ENCODE peak calls at places on chromosomes 4 and X, in nine cellular contexts. One of them, this sample, is unnamed.
A peak's percentile ranks its signal among the peaks of the same experiment; 100 is the strongest.

GRCh38 chr4:121758896-121759568 is 5.9 kb downstream of the SMIM43 start:
- DNase-seq in activated CD4-positive, alpha-beta T cell treated with anti-CD3 and anti-CD28 coated beads, Interleukin-2, amount 10 ng/mL, durations not matched to agents 7 days and 5 days: no peak
- DNase-seq in CD4-positive, alpha-beta T cell: no peak
- DNase-seq in NCI-H1092 treated with DMSO at 0.1 percent for 48 hours: no peak
- DNase-seq in endodermal cell: no peak
- DNase-seq in kidney glomerular epithelial cell: no peak
- DNase-seq in T-helper 9 cell: no peak
- DNase-seq in EH: no peak
- DNase-seq in AG09309: no peak
- DNase-seq in this sample: no peak

GRCh38 chr4:6107114-6107791 is 89.0 kb upstream of the C4orf50 start:
- DNase-seq in activated CD4-positive, alpha-beta T cell treated with anti-CD3 and anti-CD28 coated beads, Interleukin-2, amount 10 ng/mL, durations not matched to agents 7 days and 5 days: no peak
- DNase-seq in CD4-positive, alpha-beta T cell: no peak
- DNase-seq in NCI-H1092 treated with DMSO at 0.1 percent for 48 hours: no peak
- DNase-seq in endodermal cell: peak; percentile 23
- DNase-seq in kidney glomerular epithelial cell: no peak
- DNase-seq in T-helper 9 cell: no peak
- DNase-seq in EH: no peak
- DNase-seq in AG09309: no peak
- DNase-seq in this sample: no peak

GRCh38 chr4:116361782-116362181 is 723.6 kb downstream of the TRAM1L1 start:
- DNase-seq in activated CD4-positive, alpha-beta T cell treated with anti-CD3 and anti-CD28 coated beads, Interleukin-2, amount 10 ng/mL, durations not matched to agents 7 days and 5 days: no peak
- DNase-seq in CD4-positive, alpha-beta T cell: no peak
- DNase-seq in NCI-H1092 treated with DMSO at 0.1 percent for 48 hours: no peak
- DNase-seq in endodermal cell: no peak
- DNase-seq in kidney glomerular epithelial cell: no peak
- DNase-seq in T-helper 9 cell: no peak
- DNase-seq in EH: no peak
- DNase-seq in AG09309: no peak
- DNase-seq in this sample: no peak

GRCh38 chrX:131068945-131069719 is 11.0 kb downstream of the ARHGAP36 start:
- DNase-seq in activated CD4-positive, alpha-beta T cell treated with anti-CD3 and anti-CD28 coated beads, Interleukin-2, amount 10 ng/mL, durations not matched to agents 7 days and 5 days: no peak
- DNase-seq in CD4-positive, alpha-beta T cell: no peak
- DNase-seq in NCI-H1092 treated with DMSO at 0.1 percent for 48 hours: no peak
- DNase-seq in endodermal cell: peak; percentile 93
- DNase-seq in kidney glomerular epithelial cell: no peak
- DNase-seq in T-helper 9 cell: no peak
- DNase-seq in EH: peak; percentile 1
- DNase-seq in AG09309: no peak
- DNase-seq in this sample: no peak

GRCh38 chrX:48058621-48059295 is 12.7 kb downstream of the ZNF630 start:
- DNase-seq in activated CD4-positive, alpha-beta T cell treated with anti-CD3 and anti-CD28 coated beads, Interleukin-2, amount 10 ng/mL, durations not matched to agents 7 days and 5 days: no peak
- DNase-seq in CD4-positive, alpha-beta T cell: no peak
- DNase-seq in NCI-H1092 treated with DMSO at 0.1 percent for 48 hours: no peak
- DNase-seq in endodermal cell: no peak
- DNase-seq in kidney glomerular epithelial cell: no peak
- DNase-seq in T-helper 9 cell: no peak
- DNase-seq in EH: no peak
- DNase-seq in AG09309: no peak
- DNase-seq in this sample: no peak

GRCh38 chr4:16573181-16573580 is 325.3 kb downstream of the LDB2 start:
- DNase-seq in activated CD4-positive, alpha-beta T cell treated with anti-CD3 and anti-CD28 coated beads, Interleukin-2, amount 10 ng/mL, durations not matched to agents 7 days and 5 days: no peak
- DNase-seq in CD4-positive, alpha-beta T cell: no peak
- DNase-seq in NCI-H1092 treated with DMSO at 0.1 percent for 48 hours: no peak
- DNase-seq in endodermal cell: no peak
- DNase-seq in kidney glomerular epithelial cell: peak; percentile 49
- DNase-seq in T-helper 9 cell: no peak
- DNase-seq in EH: peak; percentile 33
- DNase-seq in AG09309: no peak
- DNase-seq in this sample: no peak

GRCh38 chr4:72341432-72341820 is 227.6 kb downstream of the ADAMTS3 start:
- DNase-seq in activated CD4-positive, alpha-beta T cell treated with anti-CD3 and anti-CD28 coated beads, Interleukin-2, amount 10 ng/mL, durations not matched to agents 7 days and 5 days: no peak
- DNase-seq in CD4-positive, alpha-beta T cell: no peak
- DNase-seq in NCI-H1092 treated with DMSO at 0.1 percent for 48 hours: no peak
- DNase-seq in endodermal cell: no peak
- DNase-seq in kidney glomerular epithelial cell: no peak
- DNase-seq in T-helper 9 cell: no peak
- DNase-seq in EH: no peak
- DNase-seq in AG09309: no peak
- DNase-seq in this sample: no peak

GRCh38 chrX:118904664-118905063 is 69.8 kb upstream of the LONRF3 start:
- DNase-seq in activated CD4-positive, alpha-beta T cell treated with anti-CD3 and anti-CD28 coated beads, Interleukin-2, amount 10 ng/mL, durations not matched to agents 7 days and 5 days: no peak
- DNase-seq in CD4-positive, alpha-beta T cell: no peak
- DNase-seq in NCI-H1092 treated with DMSO at 0.1 percent for 48 hours: no peak
- DNase-seq in endodermal cell: no peak
- DNase-seq in kidney glomerular epithelial cell: no peak
- DNase-seq in T-helper 9 cell: no peak
- DNase-seq in EH: no peak
- DNase-seq in AG09309: no peak
- DNase-seq in this sample: no peak

GRCh38 chrX:72201836-72202536 is 20.4 kb downstream of the PIN4 start:
- DNase-seq in activated CD4-positive, alpha-beta T cell treated with anti-CD3 and anti-CD28 coated beads, Interleukin-2, amount 10 ng/mL, durations not matched to agents 7 days and 5 days: no peak
- DNase-seq in CD4-positive, alpha-beta T cell: no peak
- DNase-seq in NCI-H1092 treated with DMSO at 0.1 percent for 48 hours: no peak
- DNase-seq in endodermal cell: no peak
- DNase-seq in kidney glomerular epithelial cell: peak; percentile 0
- DNase-seq in T-helper 9 cell: no peak
- DNase-seq in EH: peak; percentile 83
- DNase-seq in AG09309: peak; percentile 29
- DNase-seq in this sample: peak; percentile 12

GRCh38 chrX:332916-333610 is 14.5 kb upstream of the GTPBP6 start:
- DNase-seq in activated CD4-positive, alpha-beta T cell treated with anti-CD3 and anti-CD28 coated beads, Interleukin-2, amount 10 ng/mL, durations not matched to agents 7 days and 5 days: no peak
- DNase-seq in CD4-positive, alpha-beta T cell: no peak
- DNase-seq in NCI-H1092 treated with DMSO at 0.1 percent for 48 hours: no peak
- DNase-seq in endodermal cell: no peak
- DNase-seq in kidney glomerular epithelial cell: no peak
- DNase-seq in T-helper 9 cell: no peak
- DNase-seq in EH: no peak
- DNase-seq in AG09309: no peak
- DNase-seq in this sample: no peak

GRCh38 chr4:123986268-123986798 is 589.7 kb downstream of the SPRY1 start:
- DNase-seq in activated CD4-positive, alpha-beta T cell treated with anti-CD3 and anti-CD28 coated beads, Interleukin-2, amount 10 ng/mL, durations not matched to agents 7 days and 5 days: no peak
- DNase-seq in CD4-positive, alpha-beta T cell: no peak
- DNase-seq in NCI-H1092 treated with DMSO at 0.1 percent for 48 hours: no peak
- DNase-seq in endodermal cell: no peak
- DNase-seq in kidney glomerular epithelial cell: peak; percentile 98
- DNase-seq in T-helper 9 cell: no peak
- DNase-seq in EH: peak; percentile 96
- DNase-seq in AG09309: peak; percentile 65
- DNase-seq in this sample: peak; percentile 88

GRCh38 chr4:17787315-17787714 is 5.9 kb upstream of the FAM184B start:
- DNase-seq in activated CD4-positive, alpha-beta T cell treated with anti-CD3 and anti-CD28 coated beads, Interleukin-2, amount 10 ng/mL, durations not matched to agents 7 days and 5 days: no peak
- DNase-seq in CD4-positive, alpha-beta T cell: no peak
- DNase-seq in NCI-H1092 treated with DMSO at 0.1 percent for 48 hours: no peak
- DNase-seq in endodermal cell: no peak
- DNase-seq in kidney glomerular epithelial cell: peak; percentile 87
- DNase-seq in T-helper 9 cell: no peak
- DNase-seq in EH: peak; percentile 41
- DNase-seq in AG09309: no peak
- DNase-seq in this sample: no peak

GRCh38 chr4:156615066-156615514 is 356.5 kb downstream of the PDGFC start:
- DNase-seq in activated CD4-positive, alpha-beta T cell treated with anti-CD3 and anti-CD28 coated beads, Interleukin-2, amount 10 ng/mL, durations not matched to agents 7 days and 5 days: no peak
- DNase-seq in CD4-positive, alpha-beta T cell: no peak
- DNase-seq in NCI-H1092 treated with DMSO at 0.1 percent for 48 hours: no peak
- DNase-seq in endodermal cell: no peak
- DNase-seq in kidney glomerular epithelial cell: peak; percentile 53
- DNase-seq in T-helper 9 cell: no peak
- DNase-seq in EH: peak; percentile 95
- DNase-seq in AG09309: peak; percentile 96
- DNase-seq in this sample: peak; percentile 98

GRCh38 chrX:69038188-69038587 is 127.1 kb downstream of the PJA1 start:
- DNase-seq in activated CD4-positive, alpha-beta T cell treated with anti-CD3 and anti-CD28 coated beads, Interleukin-2, amount 10 ng/mL, durations not matched to agents 7 days and 5 days: no peak
- DNase-seq in CD4-positive, alpha-beta T cell: no peak
- DNase-seq in NCI-H1092 treated with DMSO at 0.1 percent for 48 hours: no peak
- DNase-seq in endodermal cell: no peak
- DNase-seq in kidney glomerular epithelial cell: no peak
- DNase-seq in T-helper 9 cell: no peak
- DNase-seq in EH: no peak
- DNase-seq in AG09309: no peak
- DNase-seq in this sample: no peak

GRCh38 chrX:47644557-47645091 is 5.7 kb downstream of the ELK1 start:
- DNase-seq in activated CD4-positive, alpha-beta T cell treated with anti-CD3 and anti-CD28 coated beads, Interleukin-2, amount 10 ng/mL, durations not matched to agents 7 days and 5 days: no peak
- DNase-seq in CD4-positive, alpha-beta T cell: no peak
- DNase-seq in NCI-H1092 treated with DMSO at 0.1 percent for 48 hours: no peak
- DNase-seq in endodermal cell: peak; percentile 72
- DNase-seq in kidney glomerular epithelial cell: no peak
- DNase-seq in T-helper 9 cell: no peak
- DNase-seq in EH: peak; percentile 55
- DNase-seq in AG09309: no peak
- DNase-seq in this sample: no peak

GRCh38 chrX:13285229-13285628 is 34.6 kb downstream of the ATXN3L start:
- DNase-seq in activated CD4-positive, alpha-beta T cell treated with anti-CD3 and anti-CD28 coated beads, Interleukin-2, amount 10 ng/mL, durations not matched to agents 7 days and 5 days: no peak
- DNase-seq in CD4-positive, alpha-beta T cell: no peak
- DNase-seq in NCI-H1092 treated with DMSO at 0.1 percent for 48 hours: no peak
- DNase-seq in endodermal cell: no peak
- DNase-seq in kidney glomerular epithelial cell: no peak
- DNase-seq in T-helper 9 cell: no peak
- DNase-seq in EH: peak; percentile 5
- DNase-seq in AG09309: no peak
- DNase-seq in this sample: no peak

GRCh38 chr4:23788460-23788859 is 101.4 kb downstream of the PPARGC1A start:
- DNase-seq in activated CD4-positive, alpha-beta T cell treated with anti-CD3 and anti-CD28 coated beads, Interleukin-2, amount 10 ng/mL, durations not matched to agents 7 days and 5 days: no peak
- DNase-seq in CD4-positive, alpha-beta T cell: no peak
- DNase-seq in NCI-H1092 treated with DMSO at 0.1 percent for 48 hours: no peak
- DNase-seq in endodermal cell: no peak
- DNase-seq in kidney glomerular epithelial cell: peak; percentile 61
- DNase-seq in T-helper 9 cell: no peak
- DNase-seq in EH: peak; percentile 8
- DNase-seq in AG09309: no peak
- DNase-seq in this sample: no peak

GRCh38 chrX:111100191-111100590 is 4.2 kb downstream of the PAK3 start:
- DNase-seq in activated CD4-positive, alpha-beta T cell treated with anti-CD3 and anti-CD28 coated beads, Interleukin-2, amount 10 ng/mL, durations not matched to agents 7 days and 5 days: peak; percentile 24
- DNase-seq in CD4-positive, alpha-beta T cell: no peak
- DNase-seq in NCI-H1092 treated with DMSO at 0.1 percent for 48 hours: peak; percentile 42
- DNase-seq in endodermal cell: peak; percentile 86
- DNase-seq in kidney glomerular epithelial cell: peak; percentile 5
- DNase-seq in T-helper 9 cell: no peak
- DNase-seq in EH: peak; percentile 25
- DNase-seq in AG09309: no peak
- DNase-seq in this sample: no peak

GRCh38 chrX:123731987-123732678 is 719 bp downstream of the THOC2 start:
- DNase-seq in activated CD4-positive, alpha-beta T cell treated with anti-CD3 and anti-CD28 coated beads, Interleukin-2, amount 10 ng/mL, durations not matched to agents 7 days and 5 days: peak; percentile 6
- DNase-seq in CD4-positive, alpha-beta T cell: no peak
- DNase-seq in NCI-H1092 treated with DMSO at 0.1 percent for 48 hours: no peak
- DNase-seq in endodermal cell: peak; percentile 66
- DNase-seq in kidney glomerular epithelial cell: no peak
- DNase-seq in T-helper 9 cell: no peak
- DNase-seq in EH: peak; percentile 31
- DNase-seq in AG09309: no peak
- DNase-seq in this sample: no peak

GRCh38 chr4:167234388-167234881 is at the start of gene SPOCK3:
- DNase-seq in activated CD4-positive, alpha-beta T cell treated with anti-CD3 and anti-CD28 coated beads, Interleukin-2, amount 10 ng/mL, durations not matched to agents 7 days and 5 days: peak; percentile 6
- DNase-seq in CD4-positive, alpha-beta T cell: no peak
- DNase-seq in NCI-H1092 treated with DMSO at 0.1 percent for 48 hours: peak; percentile 34
- DNase-seq in endodermal cell: peak; percentile 87
- DNase-seq in kidney glomerular epithelial cell: peak; percentile 42
- DNase-seq in T-helper 9 cell: no peak
- DNase-seq in EH: peak; percentile 5
- DNase-seq in AG09309: no peak
- DNase-seq in this sample: no peak

GRCh38 chr4:173835863-173836262 is 305.8 kb upstream of the HAND2 start:
- DNase-seq in activated CD4-positive, alpha-beta T cell treated with anti-CD3 and anti-CD28 coated beads, Interleukin-2, amount 10 ng/mL, durations not matched to agents 7 days and 5 days: no peak
- DNase-seq in CD4-positive, alpha-beta T cell: no peak
- DNase-seq in NCI-H1092 treated with DMSO at 0.1 percent for 48 hours: no peak
- DNase-seq in endodermal cell: peak; percentile 60
- DNase-seq in kidney glomerular epithelial cell: peak; percentile 5
- DNase-seq in T-helper 9 cell: no peak
- DNase-seq in EH: peak; percentile 6
- DNase-seq in AG09309: peak; percentile 41
- DNase-seq in this sample: no peak

GRCh38 chrX:143632625-143633387 is 3.1 kb downstream of the SLITRK4 start:
- DNase-seq in activated CD4-positive, alpha-beta T cell treated with anti-CD3 and anti-CD28 coated beads, Interleukin-2, amount 10 ng/mL, durations not matched to agents 7 days and 5 days: no peak
- DNase-seq in CD4-positive, alpha-beta T cell: no peak
- DNase-seq in NCI-H1092 treated with DMSO at 0.1 percent for 48 hours: peak; percentile 41
- DNase-seq in endodermal cell: peak; percentile 39
- DNase-seq in kidney glomerular epithelial cell: no peak
- DNase-seq in T-helper 9 cell: no peak
- DNase-seq in EH: no peak
- DNase-seq in AG09309: no peak
- DNase-seq in this sample: no peak

GRCh38 chr4:149781150-149781549 is 34.5 kb downstream of the IQCM start:
- DNase-seq in activated CD4-positive, alpha-beta T cell treated with anti-CD3 and anti-CD28 coated beads, Interleukin-2, amount 10 ng/mL, durations not matched to agents 7 days and 5 days: no peak
- DNase-seq in CD4-positive, alpha-beta T cell: no peak
- DNase-seq in NCI-H1092 treated with DMSO at 0.1 percent for 48 hours: no peak
- DNase-seq in endodermal cell: no peak
- DNase-seq in kidney glomerular epithelial cell: peak; percentile 35
- DNase-seq in T-helper 9 cell: no peak
- DNase-seq in EH: peak; percentile 88
- DNase-seq in AG09309: peak; percentile 32
- DNase-seq in this sample: no peak

GRCh38 chr4:167721574-167721973 is 370.8 kb upstream of the ANXA10 start:
- DNase-seq in activated CD4-positive, alpha-beta T cell treated with anti-CD3 and anti-CD28 coated beads, Interleukin-2, amount 10 ng/mL, durations not matched to agents 7 days and 5 days: no peak
- DNase-seq in CD4-positive, alpha-beta T cell: no peak
- DNase-seq in NCI-H1092 treated with DMSO at 0.1 percent for 48 hours: no peak
- DNase-seq in endodermal cell: no peak
- DNase-seq in kidney glomerular epithelial cell: no peak
- DNase-seq in T-helper 9 cell: no peak
- DNase-seq in EH: no peak
- DNase-seq in AG09309: no peak
- DNase-seq in this sample: no peak

GRCh38 chrX:65203545-65203944 is 227.3 kb upstream of the ZC4H2 start:
- DNase-seq in activated CD4-positive, alpha-beta T cell treated with anti-CD3 and anti-CD28 coated beads, Interleukin-2, amount 10 ng/mL, durations not matched to agents 7 days and 5 days: no peak
- DNase-seq in CD4-positive, alpha-beta T cell: no peak
- DNase-seq in NCI-H1092 treated with DMSO at 0.1 percent for 48 hours: no peak
- DNase-seq in endodermal cell: peak; percentile 28
- DNase-seq in kidney glomerular epithelial cell: no peak
- DNase-seq in T-helper 9 cell: no peak
- DNase-seq in EH: no peak
- DNase-seq in AG09309: no peak
- DNase-seq in this sample: no peak

GRCh38 chrX:119145241-119145653 is 17.6 kb upstream of the KIAA1210 start:
- DNase-seq in activated CD4-positive, alpha-beta T cell treated with anti-CD3 and anti-CD28 coated beads, Interleukin-2, amount 10 ng/mL, durations not matched to agents 7 days and 5 days: no peak
- DNase-seq in CD4-positive, alpha-beta T cell: no peak
- DNase-seq in NCI-H1092 treated with DMSO at 0.1 percent for 48 hours: no peak
- DNase-seq in endodermal cell: peak; percentile 71
- DNase-seq in kidney glomerular epithelial cell: no peak
- DNase-seq in T-helper 9 cell: no peak
- DNase-seq in EH: peak; percentile 26
- DNase-seq in AG09309: no peak
- DNase-seq in this sample: no peak

GRCh38 chr4:186297013-186297645 is 31.1 kb downstream of the F11 start:
- DNase-seq in activated CD4-positive, alpha-beta T cell treated with anti-CD3 and anti-CD28 coated beads, Interleukin-2, amount 10 ng/mL, durations not matched to agents 7 days and 5 days: no peak
- DNase-seq in CD4-positive, alpha-beta T cell: no peak
- DNase-seq in NCI-H1092 treated with DMSO at 0.1 percent for 48 hours: peak; percentile 81
- DNase-seq in endodermal cell: no peak
- DNase-seq in kidney glomerular epithelial cell: peak; percentile 28
- DNase-seq in T-helper 9 cell: no peak
- DNase-seq in EH: peak; percentile 58
- DNase-seq in AG09309: peak; percentile 34
- DNase-seq in this sample: peak; percentile 9

This sample was measured in AG04449.